ENCODE peak calls at places on chromosomes 4 and X, in eight cellular contexts. Q is hepatic stellate cell; J is stimulated activated CD8-positive, alpha-beta memory T cell treated with anti-CD3 and anti-CD28 coated beads, Interleukin-4, amount 100 ng/mL, for 1 hour; P is iris pigment epithelial cell; L is kidney epithelial cell; X is posterior cingulate gyrus; U is MM.1S; I is breast epithelium. S is an unnamed sample.

GRCh38 chr4:123323998-123324397 is 72.6 kb upstream of the SPRY1 start:
- DNase-seq in Q (no peak), J (no peak), P (no peak), L (no peak), X (no peak), U (no peak), I (no peak), S (no peak)

GRCh38 chrX:17580529-17581155 is 156.7 kb upstream of the SCML1 start:
- DNase-seq in Q (peak), J (no peak), P (peak), L (peak), X (no peak), U (no peak), I (no peak), S (peak)

GRCh38 chr4:100190643-100191600 is 654 bp upstream of the DDIT4L start:
- DNase-seq in Q (peak), J (no peak), P (peak), L (no peak), X (peak), U (no peak), I (no peak), S (peak)

GRCh38 chrX:13891367-13892146 is 74.7 kb upstream of the GPM6B start:
- DNase-seq in Q (no peak), J (no peak), P (no peak), L (no peak), X (peak), U (no peak), I (no peak), S (no peak)

GRCh38 chr4:36900446-36900987 is 344.0 kb upstream of the NWD2 start:
- DNase-seq in Q (no peak), J (no peak), P (no peak), L (no peak), X (no peak), U (no peak), I (no peak), S (no peak)

GRCh38 chr4:85717366-85717765 is 242.4 kb downstream of the ARHGAP24 start:
- DNase-seq in Q (no peak), J (no peak), P (peak), L (no peak), X (no peak), U (no peak), I (no peak), S (no peak)

GRCh38 chr4:26256016-26256415 is 64.8 kb upstream of the RBPJ start:
- DNase-seq in Q (peak), J (no peak), P (no peak), L (no peak), X (no peak), U (no peak), I (no peak), S (peak)

GRCh38 chr4:121155893-121156292 is 8.2 kb downstream of the TNIP3 start:
- DNase-seq in Q (peak), J (no peak), P (peak), L (peak), X (no peak), U (no peak), I (no peak), S (peak)

GRCh38 chr4:16914208-16914607 is 15.8 kb upstream of the LDB2 start:
- DNase-seq in Q (no peak), J (no peak), P (peak), L (no peak), X (peak), U (peak), I (no peak), S (peak)